ENCODE peak calls at places on chromosome 14, in seven cellular contexts. C is stimulated activated CD8-positive, alpha-beta memory T cell treated with anti-CD3 and anti-CD28 coated beads, Interleukin-7, amount 100 ng/mL, for 1 hour; I is left ventricle myocardium inferior; O is endodermal cell; B is activated B cell treated with CpG ODN at 0.5 μM for 24 hours; F is ELF-1; M is non-pigmented ciliary epithelial cell. J is an unnamed sample.

GRCh38 chr14:104341532-104342434 is 203.4 kb downstream of the KIF26A start:
- DNase-seq in C (no peak), B (no peak), I (no peak), M (no peak), F (peak), O (peak), J (no peak)

GRCh38 chr14:52299692-52300278 is 14.3 kb upstream of the PTGER2 start:
- DNase-seq in O (no peak), F (peak), I (no peak), B (no peak), C (no peak), M (no peak), J (peak)

GRCh38 chr14:73116079-73116665 is 20.1 kb upstream of the PSEN1 start:
- DNase-seq in C (no peak), I (no peak), O (no peak), B (no peak), F (no peak), M (no peak), J (no peak)

GRCh38 chr14:41137741-41138140 is 468.9 kb upstream of the LRFN5 start:
- DNase-seq in F (no peak), B (no peak), C (no peak), O (no peak), M (no peak), I (no peak), J (no peak)

GRCh38 chr14:72892879-72893635 is 844 bp downstream of the DPF3 start:
- DNase-seq in M (no peak), I (peak), F (no peak), B (peak), O (peak), C (no peak), J (no peak)

GRCh38 chr14:100542619-100543205 is 44.5 kb downstream of the BEGAIN start:
- DNase-seq in C (no peak), B (no peak), I (no peak), O (no peak), M (no peak), F (no peak), J (no peak)

GRCh38 chr14:103101257-103101963 is 6.9 kb downstream of the EXOC3L4 start:
- DNase-seq in O (no peak), C (no peak), B (no peak), M (no peak), I (no peak), F (no peak), J (no peak)

GRCh38 chr14:30928462-30928861 is 54.1 kb downstream of the COCH start:
- DNase-seq in M (no peak), B (no peak), O (no peak), I (no peak), F (no peak), C (no peak), J (no peak)

GRCh38 chr14:72401632-72402428 is 469.6 kb downstream of the RGS6 start:
- DNase-seq in C (no peak), B (no peak), M (no peak), I (no peak), F (no peak), O (no peak), J (peak)

J was measured in HS-27A.